ENCODE peak calls at places on chromosomes 13 and 19, in four cellular contexts. N, L, U and Y are unnamed samples. For H3K4me1, the result is how much of the 10 kb centered on the place peaks cover.

GRCh38 chr13:27372896-27373295 is 51.5 kb upstream of the GTF3A start:
- DNase-seq in N (peak), L (no peak), U (no peak), Y (no peak)

GRCh38 chr13:50094615-50095293 is 79.5 kb downstream of the KCNRG start:
- DNase-seq in N (no peak), L (no peak), U (peak), Y (no peak)

GRCh38 chr13:76293346-76293745 is 592.9 kb downstream of the KCTD12 start:
- DNase-seq in N (peak), L (no peak), U (peak), Y (no peak)

GRCh38 chr13:21079206-21079605 is 17.8 kb upstream of the LATS2 start:
- DNase-seq in N (no peak), L (no peak), U (no peak), Y (no peak)

GRCh38 chr13:112907916-112908315 is 61.1 kb upstream of the MCF2L start:
- DNase-seq in N (no peak), L (no peak), U (no peak), Y (no peak)

GRCh38 chr19:7679017-7679720 is 1.5 kb upstream of the TRAPPC5 start:
- DNase-seq in N (peak), L (no peak), U (no peak), Y (no peak)

GRCh38 chr19:996051-996838 is 4.0 kb upstream of the GRIN3B start:
- DNase-seq in N (peak), L (no peak), U (peak), Y (peak)

GRCh38 chr13:109569938-109570711 is 216.3 kb downstream of the IRS2 start:
- DNase-seq in N (no peak), L (no peak), U (no peak), Y (no peak)

GRCh38 chr13:95457294-95457693 is 95.2 kb upstream of the CLDN10 start:
- DNase-seq in N (no peak), L (no peak), U (peak), Y (no peak)

GRCh38 chr19:5354403-5354802 is 13.8 kb upstream of the PTPRS start:
- DNase-seq in N (peak), L (peak), U (no peak), Y (no peak)

GRCh38 chr19:2945575-2946184 is 909 bp upstream of the ZNF77 start:
- DNase-seq in N (no peak), L (no peak), U (no peak), Y (no peak)

GRCh38 chr13:63198076-63198475 is 1782.4 kb upstream of the PCDH20 start:
- DNase-seq in N (no peak), L (no peak), U (no peak), Y (no peak)

GRCh38 chr19:39843919-39844793 is 2.0 kb downstream of the FBL start:
- DNase-seq in N (peak), L (no peak), U (peak), Y (no peak)

GRCh38 chr13:96963786-96964475 is 30.3 kb downstream of the OXGR1 start:
- DNase-seq in N (no peak), L (no peak), U (peak), Y (no peak)

GRCh38 chr19:19485998-19486290 is 29.4 kb downstream of the TSSK6 start:
- DNase-seq in N (no peak), L (no peak), U (no peak), Y (no peak)

GRCh38 chr19:56942749-56943148 is 102.2 kb upstream of the PEG3 start:
- DNase-seq in N (no peak), L (peak), U (peak), Y (no peak)

GRCh38 chr19:27974082-27974513 is 1238.9 kb downstream of the UQCRFS1 start:
- DNase-seq in N (peak), L (peak), U (no peak), Y (no peak)

GRCh38 chr19:5913739-5914357 is at the start of gene CAPS:
- DNase-seq in N (peak), L (no peak), U (peak), Y (peak)

GRCh38 chr19:39671739-39672363 is 16.1 kb downstream of the LGALS16 start:
- DNase-seq in N (peak), L (peak), U (peak), Y (no peak)

GRCh38 chr13:104314926-104315535 is 1248.8 kb upstream of the SLC10A2 start:
- DNase-seq in N (no peak), L (no peak), U (peak), Y (peak)

GRCh38 chr13:74061939-74062595 is 72.1 kb downstream of the KLF12 start:
- DNase-seq in N (no peak), L (no peak), U (no peak), Y (no peak)

GRCh38 chr13:65966991-65967451 is 1263.1 kb downstream of the PCDH9 start:
- DNase-seq in N (peak), L (peak), U (peak), Y (peak)

GRCh38 chr13:30473675-30474074 is 7.9 kb upstream of the HMGB1 start:
- DNase-seq in N (no peak), L (no peak), U (no peak), Y (no peak)

GRCh38 chr19:15062036-15062435 is 12.8 kb downstream of the CASP14 start:
- DNase-seq in N (no peak), L (no peak), U (no peak), Y (no peak)

GRCh38 chr19:14718522-14719113 is 28.8 kb downstream of the ZNF333 start:
- DNase-seq in N (peak), L (no peak), U (no peak), Y (no peak)

DNA sequence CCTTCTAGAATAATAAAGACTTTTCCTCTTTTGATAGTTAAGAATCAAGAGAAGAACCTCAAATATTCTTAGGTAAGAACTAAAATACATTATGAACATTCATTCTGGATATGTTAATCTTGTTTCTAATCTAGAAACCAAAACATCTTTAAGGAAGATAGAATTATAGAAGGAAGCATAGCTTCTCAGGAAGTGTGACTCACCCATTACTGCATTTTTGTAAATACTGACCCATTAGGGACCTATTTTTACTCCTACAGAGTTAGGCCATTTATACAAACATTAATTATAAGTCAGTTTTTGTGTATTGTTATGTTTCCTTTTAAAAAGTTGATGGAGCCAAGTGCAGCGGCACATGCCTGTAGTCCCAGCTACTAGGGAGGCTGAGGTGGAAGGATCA is 147.1 kb downstream of the NUFIP1 start:
- DNase-seq in N (no peak), L (no peak), U (no peak), Y (no peak)
- TF ChIP-seq CTCF in N (no peak), L (no peak), U (no peak), Y (no peak)

DNA sequence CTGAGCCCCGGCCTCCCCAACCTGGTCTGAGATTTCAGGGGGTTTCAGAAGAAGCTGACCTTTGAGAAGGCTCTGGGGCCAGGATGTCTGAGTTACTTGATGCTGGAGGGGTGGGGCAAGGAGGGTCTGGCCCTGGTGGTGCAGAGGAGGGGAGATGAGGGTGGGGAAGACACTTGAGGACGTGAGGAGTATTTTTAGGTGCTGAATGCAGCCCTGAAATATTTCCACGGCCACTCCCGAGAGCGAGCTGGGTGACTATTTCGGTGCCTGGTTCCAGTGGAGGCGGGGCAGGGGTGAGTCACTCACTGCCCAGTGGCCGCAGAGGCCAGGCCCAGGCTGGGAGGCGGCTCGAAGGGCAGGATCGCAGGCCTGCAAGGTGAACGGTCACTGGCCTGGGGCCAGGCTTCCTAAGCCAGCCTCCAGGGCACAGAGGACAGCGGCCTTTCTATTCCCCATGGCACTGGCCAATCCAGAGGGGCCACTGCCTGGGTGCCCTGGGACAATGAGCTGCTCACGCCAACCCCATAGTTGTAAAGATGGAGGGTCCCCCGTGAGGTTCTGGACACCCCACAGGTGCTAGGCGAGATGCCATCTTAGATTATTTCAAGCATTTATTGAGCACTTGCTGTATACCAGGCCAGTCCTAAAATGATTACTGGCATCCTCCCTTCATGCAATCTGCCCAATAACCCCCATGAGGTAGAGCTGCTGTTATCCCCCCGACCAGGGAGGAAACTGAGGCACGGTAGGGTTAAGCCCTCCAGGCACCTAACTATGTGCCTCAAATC is 19.7 kb upstream of the JUND start:
- DNase-seq in N (peak), L (no peak), U (peak), Y (peak)
- H3K4me2 ChIP-seq in N (peak), L (no peak), U (no peak), Y (peak)

GRCh38 chr13:25446261-25446660 is 74.5 kb downstream of the ATP8A2 start:
- DNase-seq in N (no peak), L (no peak), U (no peak), Y (no peak)
- H3K4me1 ChIP-seq in N (under half), L (under half), U (under half), Y (under half)

GRCh38 chr19:13102666-13103584 is at the start of gene LYL1:
- DNase-seq in N (peak), L (peak), U (no peak), Y (no peak)

GRCh38 chr19:13102416-13102665 is 317 bp downstream of the LYL1 start:
- DNase-seq in N (no peak), L (no peak), U (no peak), Y (no peak)

GRCh38 chr19:13103585-13103923 is 896 bp upstream of the LYL1 start:
- DNase-seq in N (no peak), L (peak), U (no peak), Y (no peak)

GRCh38 chr19:13104848-13105646 is 2.4 kb upstream of the LYL1 start:
- DNase-seq in N (no peak), L (no peak), U (no peak), Y (no peak)

GRCh38 chr19:13103961-13104847 is 1.5 kb upstream of the LYL1 start:
- DNase-seq in N (no peak), L (peak), U (no peak), Y (no peak)
- TF ChIP-seq CTCF in N (peak), L (peak), U (peak), Y (no peak)